ENCODE peak calls at places on chromosomes 1 and 21, in six cellular contexts. O, D, C, Q, N and H are unnamed samples.

GRCh38 chr1:69976896-69977295 is 228.5 kb downstream of the LRRC40 start:
- DNase-seq in O (no peak), D (peak), C (peak), Q (peak), N (no peak), H (no peak)

GRCh38 chr21:35861656-35862055 is 198.7 kb downstream of the SETD4 start:
- DNase-seq in O (no peak), D (no peak), C (no peak), Q (no peak), N (no peak), H (no peak)

GRCh38 chr1:184590163-184590750 is 164.4 kb downstream of the EDEM3 start:
- DNase-seq in O (no peak), D (no peak), C (no peak), Q (no peak), N (no peak), H (no peak)

GRCh38 chr1:84726593-84727275 is 36.5 kb upstream of the SSX2IP start:
- DNase-seq in O (no peak), D (peak), C (no peak), Q (no peak), N (no peak), H (no peak)

GRCh38 chr1:174110053-174110452 is 49.3 kb upstream of the RABGAP1L start:
- DNase-seq in O (no peak), D (no peak), C (no peak), Q (no peak), N (no peak), H (no peak)

GRCh38 chr1:27603320-27603961 is 503 bp downstream of the AHDC1 start:
- DNase-seq in O (no peak), D (no peak), C (no peak), Q (no peak), N (no peak), H (no peak)

GRCh38 chr1:226986496-226987178 is 46.5 kb downstream of the COQ8A start:
- DNase-seq in O (no peak), D (no peak), C (no peak), Q (no peak), N (no peak), H (no peak)

GRCh38 chr1:172144445-172145060 is 275.9 kb upstream of the C1orf105 start:
- DNase-seq in O (no peak), D (peak), C (peak), Q (peak), N (no peak), H (no peak)

GRCh38 chr1:48017716-48018115 is 20.5 kb upstream of the TRABD2B start:
- DNase-seq in O (no peak), D (peak), C (no peak), Q (no peak), N (no peak), H (no peak)

GRCh38 chr1:76254165-76255043 is 179.9 kb downstream of the ST6GALNAC3 start:
- DNase-seq in O (no peak), D (no peak), C (no peak), Q (no peak), N (no peak), H (peak)

GRCh38 chr1:63807063-63807462 is 33.2 kb downstream of the ROR1 start:
- DNase-seq in O (no peak), D (no peak), C (no peak), Q (no peak), N (no peak), H (no peak)

GRCh38 chr1:46183119-46183842 is 7.0 kb upstream of the P3R3URF start:
- DNase-seq in O (no peak), D (peak), C (peak), Q (peak), N (no peak), H (peak)

GRCh38 chr1:72435025-72435424 is 152.7 kb upstream of the NEGR1 start:
- DNase-seq in O (no peak), D (peak), C (no peak), Q (peak), N (no peak), H (no peak)

GRCh38 chr1:48442864-48443619 is 29.0 kb downstream of the SPATA6 start:
- DNase-seq in O (no peak), D (no peak), C (no peak), Q (no peak), N (no peak), H (no peak)

GRCh38 chr1:220336391-220337065 is 64.3 kb upstream of the RAB3GAP2 start:
- DNase-seq in O (no peak), D (no peak), C (no peak), Q (no peak), N (no peak), H (peak)

GRCh38 chr1:29322861-29323585 is 86.7 kb downstream of the PTPRU start:
- DNase-seq in O (no peak), D (no peak), C (no peak), Q (no peak), N (no peak), H (no peak)

GRCh38 chr21:39125752-39126485 is 57.3 kb downstream of the PSMG1 start:
- DNase-seq in O (no peak), D (peak), C (peak), Q (no peak), N (no peak), H (peak)

GRCh38 chr1:220594356-220594755 is 66.4 kb downstream of the MARK1 start:
- DNase-seq in O (no peak), D (peak), C (no peak), Q (peak), N (no peak), H (no peak)

GRCh38 chr1:160665330-160666078 is 18.7 kb upstream of the SLAMF1 start:
- DNase-seq in O (no peak), D (peak), C (peak), Q (no peak), N (no peak), H (no peak)

GRCh38 chr1:36807262-36807661 is 227.1 kb downstream of the GRIK3 start:
- DNase-seq in O (no peak), D (no peak), C (peak), Q (no peak), N (no peak), H (no peak)

GRCh38 chr21:44893278-44893556 is 19.7 kb upstream of the PTTG1IP start:
- DNase-seq in O (no peak), D (no peak), C (no peak), Q (no peak), N (no peak), H (no peak)